ENCODE peak calls at places on chromosome 21, in six cellular contexts. One of them, this sample, is unnamed.

GRCh38 chr21:45643021-45643980 is at the start of gene PCBP3:
- DNase-seq in EL: peak; percentile 91
- DNase-seq in HS-27A: no peak
- DNase-seq in RWPE2: peak; percentile 99
- DNase-seq in RWPE1: peak; percentile 94
- DNase-seq in lung microvascular endothelial cell: peak; percentile 95
- DNase-seq in this sample: peak; percentile 55

GRCh38 chr21:16587141-16587570 is 857.4 kb downstream of the USP25 start:
- DNase-seq in HS-27A: no peak
- DNase-seq in RWPE2: peak; percentile 67
- DNase-seq in EL: peak; percentile 59
- DNase-seq in lung microvascular endothelial cell: peak; percentile 89
- DNase-seq in RWPE1: peak; percentile 26
- DNase-seq in this sample: no peak

GRCh38 chr21:46156378-46156645 is 933 bp upstream of the FTCD start:
- DNase-seq in RWPE1: no peak
- DNase-seq in RWPE2: no peak
- DNase-seq in lung microvascular endothelial cell: no peak
- DNase-seq in HS-27A: no peak
- DNase-seq in EL: no peak
- DNase-seq in this sample: no peak

GRCh38 chr21:15840406-15840805 is 110.6 kb downstream of the USP25 start:
- DNase-seq in EL: no peak
- DNase-seq in lung microvascular endothelial cell: no peak
- DNase-seq in HS-27A: no peak
- DNase-seq in RWPE2: no peak
- DNase-seq in RWPE1: no peak
- DNase-seq in this sample: no peak

GRCh38 chr21:42165901-42166300 is 53.0 kb upstream of the ABCG1 start:
- DNase-seq in RWPE1: no peak
- DNase-seq in lung microvascular endothelial cell: no peak
- DNase-seq in HS-27A: no peak
- DNase-seq in EL: no peak
- DNase-seq in RWPE2: no peak
- DNase-seq in this sample: no peak

GRCh38 chr21:32333953-32334673 is 35.5 kb downstream of the MRAP start:
- DNase-seq in RWPE1: no peak
- DNase-seq in EL: no peak
- DNase-seq in HS-27A: no peak
- DNase-seq in lung microvascular endothelial cell: no peak
- DNase-seq in RWPE2: no peak
- DNase-seq in this sample: no peak

GRCh38 chr21:18155508-18156193 is 89.0 kb upstream of the CHODL start:
- DNase-seq in RWPE2: no peak
- DNase-seq in lung microvascular endothelial cell: peak; percentile 81
- DNase-seq in HS-27A: no peak
- DNase-seq in RWPE1: no peak
- DNase-seq in EL: no peak
- DNase-seq in this sample: no peak

GRCh38 chr21:15433091-15433490 is 296.7 kb upstream of the USP25 start:
- DNase-seq in RWPE2: no peak
- DNase-seq in RWPE1: no peak
- DNase-seq in HS-27A: no peak
- DNase-seq in EL: no peak
- DNase-seq in lung microvascular endothelial cell: no peak
- DNase-seq in this sample: no peak

GRCh38 chr21:39837861-39838359 is 29.3 kb upstream of the PCP4 start:
- DNase-seq in RWPE1: no peak
- DNase-seq in lung microvascular endothelial cell: no peak
- DNase-seq in EL: no peak
- DNase-seq in RWPE2: no peak
- DNase-seq in HS-27A: no peak
- DNase-seq in this sample: no peak

GRCh38 chr21:43001316-43001715 is 27.0 kb downstream of the PKNOX1 start:
- DNase-seq in RWPE2: no peak
- DNase-seq in HS-27A: no peak
- DNase-seq in RWPE1: no peak
- DNase-seq in lung microvascular endothelial cell: no peak
- DNase-seq in EL: no peak
- DNase-seq in this sample: no peak

GRCh38 chr21:28439852-28440251 is 552.8 kb downstream of the LTN1 start:
- DNase-seq in EL: no peak
- DNase-seq in RWPE2: no peak
- DNase-seq in HS-27A: no peak
- DNase-seq in RWPE1: no peak
- DNase-seq in lung microvascular endothelial cell: no peak
- DNase-seq in this sample: no peak

GRCh38 chr21:37072239-37072987 is 458 bp downstream of the PIGP start:
- DNase-seq in HS-27A: no peak
- DNase-seq in lung microvascular endothelial cell: no peak
- DNase-seq in EL: peak; percentile 79
- DNase-seq in RWPE2: peak; percentile 86
- DNase-seq in RWPE1: peak; percentile 73
- DNase-seq in this sample: peak; percentile 13

GRCh38 chr21:31354604-31355443 is 10.8 kb upstream of the TIAM1 start:
- DNase-seq in lung microvascular endothelial cell: peak; percentile 6
- DNase-seq in RWPE1: peak; percentile 89
- DNase-seq in HS-27A: peak; percentile 56
- DNase-seq in EL: peak; percentile 68
- DNase-seq in RWPE2: peak; percentile 90
- DNase-seq in this sample: peak; percentile 90

GRCh38 chr21:37673801-37674575 is 242.3 kb downstream of the KCNJ6 start:
- DNase-seq in HS-27A: no peak
- DNase-seq in lung microvascular endothelial cell: no peak
- DNase-seq in RWPE2: no peak
- DNase-seq in RWPE1: no peak
- DNase-seq in EL: no peak
- DNase-seq in this sample: no peak

GRCh38 chr21:9763807-9764206 is 757.6 kb upstream of the TPTE start:
- DNase-seq in RWPE1: no peak
- DNase-seq in RWPE2: no peak
- DNase-seq in lung microvascular endothelial cell: no peak
- DNase-seq in HS-27A: no peak
- DNase-seq in EL: no peak
- DNase-seq in this sample: no peak

GRCh38 chr21:24870633-24871032 is 736.6 kb downstream of the MRPL39 start:
- DNase-seq in RWPE1: no peak
- DNase-seq in HS-27A: no peak
- DNase-seq in RWPE2: no peak
- DNase-seq in lung microvascular endothelial cell: no peak
- DNase-seq in EL: no peak
- DNase-seq in this sample: no peak

GRCh38 chr21:41956926-41957729 is 3.3 kb upstream of the C2CD2 start:
- DNase-seq in HS-27A: no peak
- DNase-seq in lung microvascular endothelial cell: no peak
- DNase-seq in RWPE2: no peak
- DNase-seq in EL: peak; percentile 82
- DNase-seq in RWPE1: peak; percentile 57
- DNase-seq in this sample: no peak

GRCh38 chr21:37653201-37653600 is 263.1 kb downstream of the KCNJ6 start:
- DNase-seq in lung microvascular endothelial cell: no peak
- DNase-seq in HS-27A: no peak
- DNase-seq in RWPE2: no peak
- DNase-seq in RWPE1: no peak
- DNase-seq in EL: no peak
- DNase-seq in this sample: no peak